ENCODE peak calls at places on chromosomes 3 and 15, in seven cellular contexts. L, W, J, F, C, K and R are unnamed samples.

GRCh38 chr3:72171946-72172345 is 387.0 kb upstream of the PROK2 start:
- DNase-seq in L (no peak), W (no peak), J (no peak), F (no peak), C (no peak), K (no peak), R (no peak)

GRCh38 chr15:91263632-91264477 is 163.8 kb downstream of the SV2B start:
- DNase-seq in L (no peak), W (peak; percentile 94), J (no peak), F (no peak), C (peak; percentile 28), K (no peak), R (peak; percentile 90)

GRCh38 chr3:46693038-46693896 is at the start of gene ALS2CL:
- DNase-seq in L (peak; percentile 72), W (peak; percentile 74), J (peak; percentile 90), F (peak; percentile 93), C (peak; percentile 81), K (peak; percentile 92), R (peak; percentile 83)

GRCh38 chr15:74616020-74616939 is 644 bp downstream of the CLK3 start:
- DNase-seq in L (peak; percentile 87), W (peak; percentile 89), J (peak; percentile 66), F (peak; percentile 46), C (peak; percentile 89), K (peak; percentile 68), R (peak; percentile 89)

GRCh38 chr15:92665100-92665555 is 9.6 kb upstream of the FAM174B start:
- DNase-seq in L (no peak), W (peak; percentile 85), J (no peak), F (no peak), C (no peak), K (no peak), R (no peak)

GRCh38 chr15:59294961-59295741 is 77.5 kb downstream of the MYO1E start:
- DNase-seq in L (no peak), W (no peak), J (no peak), F (no peak), C (no peak), K (no peak), R (no peak)

GRCh38 chr3:12561397-12561796 is 4.5 kb downstream of the MKRN2 start:
- DNase-seq in L (no peak), W (no peak), J (no peak), F (no peak), C (no peak), K (no peak), R (no peak)

GRCh38 chr15:79673416-79674123 is 223.2 kb downstream of the MTHFS start:
- DNase-seq in L (no peak), W (no peak), J (no peak), F (no peak), C (no peak), K (no peak), R (no peak)

GRCh38 chr3:124296416-124296815 is 304.5 kb upstream of the ROPN1 start:
- DNase-seq in L (no peak), W (no peak), J (no peak), F (no peak), C (no peak), K (no peak), R (no peak)

GRCh38 chr3:64798316-64798715 is 110.5 kb upstream of the ADAMTS9 start:
- DNase-seq in L (no peak), W (no peak), J (no peak), F (peak; percentile 71), C (no peak), K (no peak), R (no peak)

GRCh38 chr15:90038639-90039095 is 37.5 kb downstream of the ZNF710 start:
- DNase-seq in L (no peak), W (peak; percentile 12), J (no peak), F (no peak), C (no peak), K (no peak), R (peak; percentile 11)

GRCh38 chr3:66439666-66440344 is 61.0 kb downstream of the LRIG1 start:
- DNase-seq in L (no peak), W (peak; percentile 60), J (no peak), F (no peak), C (no peak), K (no peak), R (no peak)

GRCh38 chr15:69893863-69894262 is 203.9 kb downstream of the TLE3 start:
- DNase-seq in L (no peak), W (no peak), J (no peak), F (no peak), C (no peak), K (peak; percentile 74), R (peak; percentile 68)

GRCh38 chr15:48722764-48723661 is 77.5 kb upstream of the FBN1 start:
- DNase-seq in L (no peak), W (no peak), J (no peak), F (no peak), C (no peak), K (no peak), R (no peak)

GRCh38 chr3:15505412-15506165 is 15.9 kb downstream of the COLQ start:
- DNase-seq in L (no peak), W (no peak), J (no peak), F (no peak), C (no peak), K (no peak), R (no peak)

GRCh38 chr15:79408041-79408440 is 24.1 kb upstream of the MINAR1 start:
- DNase-seq in L (no peak), W (no peak), J (no peak), F (no peak), C (no peak), K (no peak), R (no peak)

GRCh38 chr3:193825617-193826016 is 232.6 kb downstream of the OPA1 start:
- DNase-seq in L (no peak), W (no peak), J (no peak), F (no peak), C (no peak), K (no peak), R (no peak)

DNA sequence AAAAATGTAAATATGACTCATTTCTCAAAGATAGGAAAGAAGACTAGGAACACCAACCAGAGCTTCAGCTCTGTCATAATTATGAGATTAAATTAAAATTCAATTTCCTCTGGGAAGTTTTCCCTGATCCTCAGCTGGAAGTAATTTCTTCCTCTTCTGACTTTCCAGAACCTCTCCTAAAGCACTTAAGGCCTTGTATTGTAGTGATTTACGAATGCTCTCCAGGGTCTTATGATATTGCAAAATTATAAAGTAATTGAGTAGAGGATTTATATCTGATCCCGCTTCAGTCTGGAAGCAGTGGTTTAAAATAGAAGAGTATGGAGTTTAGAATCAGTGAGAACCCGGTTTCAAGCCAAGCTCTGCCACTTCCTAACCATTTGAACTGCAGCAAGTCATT is 279.8 kb downstream of the ZPLD1 start:
- DNase-seq in L (no peak), W (no peak), J (no peak), F (no peak), C (no peak), K (peak; percentile 57), R (no peak)
- TF ChIP-seq POLR2AphosphoS5 in L (no peak), W (no peak), J (no peak), F (no peak), C (no peak), K (peak; percentile 30), R (no peak)

DNA sequence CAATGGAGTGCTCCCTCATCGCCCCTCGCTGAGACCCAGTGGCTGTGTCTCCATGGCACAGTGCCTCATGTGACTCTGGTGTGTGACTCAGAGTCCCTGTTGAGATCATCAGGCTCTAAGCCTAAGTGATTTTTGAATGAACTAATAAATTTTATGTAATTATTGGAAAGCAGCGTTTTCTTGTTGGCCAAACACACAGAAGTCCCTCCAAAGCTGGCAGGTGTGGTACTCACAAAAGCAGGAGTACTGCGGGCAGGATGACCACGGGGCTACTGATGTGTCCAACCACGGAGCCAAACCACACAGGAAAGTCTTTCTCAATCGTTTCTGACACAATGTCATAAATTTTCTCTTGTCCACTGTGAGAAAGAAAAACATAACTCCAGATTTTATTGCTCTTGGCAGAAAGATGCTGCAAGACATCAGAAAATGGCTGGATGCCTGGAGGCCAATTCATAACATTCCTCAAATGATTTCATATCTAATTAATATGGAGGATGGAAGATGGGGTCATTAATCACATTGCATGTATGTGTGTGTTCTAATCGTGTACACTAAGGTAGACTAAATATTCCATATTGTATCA is 14.6 kb upstream of the STARD5 start:
- DNase-seq in L (no peak), W (peak; percentile 85), J (no peak), F (no peak), C (no peak), K (no peak), R (peak; percentile 82)
- TF ChIP-seq EP300 in L (no peak), W (no peak), J (no peak), F (no peak), C (no peak), K (peak; percentile 75), R (no peak)

GRCh38 chr3:81758275-81758674 is 3.2 kb downstream of the GBE1 start:
- DNase-seq in L (no peak), W (no peak), J (no peak), F (no peak), C (no peak), K (no peak), R (no peak)
- TF ChIP-seq POLR2AphosphoS5 in L (no peak), W (no peak), J (no peak), F (no peak), C (no peak), K (no peak), R (no peak)

DNA sequence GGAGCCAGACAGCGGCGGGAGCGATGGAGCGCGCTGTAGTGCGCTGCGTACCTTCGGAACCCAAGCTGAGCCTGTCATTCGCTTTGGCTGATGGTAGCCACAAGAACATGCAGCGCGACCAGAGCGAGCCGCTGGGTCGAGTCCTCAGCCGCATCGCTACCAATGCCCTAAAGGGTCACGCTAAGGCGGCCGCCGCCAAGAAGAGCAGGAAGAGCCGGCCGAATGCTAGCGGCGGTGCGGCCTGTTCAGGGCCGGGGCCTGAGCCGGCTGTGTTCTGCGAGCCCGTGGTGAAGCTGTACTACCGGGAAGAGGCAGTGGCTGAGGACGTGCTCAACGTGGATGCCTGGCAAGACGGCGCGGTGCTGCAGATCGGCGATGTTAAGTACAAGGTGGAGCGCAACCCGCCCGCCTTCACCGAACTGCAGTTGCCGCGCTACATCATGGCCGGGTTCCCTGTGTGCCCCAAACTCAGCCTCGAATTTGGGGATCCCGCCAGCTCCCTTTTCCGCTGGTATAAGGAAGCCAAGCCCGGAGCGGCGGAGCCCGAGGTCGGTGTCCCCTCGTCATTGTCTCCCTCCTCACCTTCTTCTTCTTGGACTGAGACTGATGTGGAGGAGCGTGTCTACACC is 499 bp downstream of the PDE12 start:
- DNase-seq in L (peak; percentile 39), W (peak; percentile 71), J (peak; percentile 19), F (no peak), C (peak; percentile 33), K (no peak), R (peak; percentile 81)
- TF ChIP-seq EP300 in L (no peak), W (no peak), J (no peak), F (no peak), C (no peak), K (no peak), R (no peak)